ENCODE peak calls at places on chromosomes 2 and 18, in five cellular contexts. P is GM12878; J is NCI-H2171; B is AG10803; V is stimulated activated CD8-positive, alpha-beta memory T cell treated with anti-CD3 and anti-CD28 coated beads, Interleukin-4, amount 100 ng/mL, for 4 hours. A is an unnamed sample.

GRCh38 chr2:165969227-165969626 is 15.7 kb upstream of the TTC21B start:
- DNase-seq in V (no peak), P (no peak), B (no peak), J (no peak), A (no peak)

GRCh38 chr2:62195421-62196277 is at the start of gene B3GNT2:
- DNase-seq in V (peak), P (no peak), B (peak), J (peak), A (peak)

GRCh38 chr2:15939854-15940660 is at the start of gene MYCN:
- DNase-seq in P (no peak), J (peak), V (no peak), B (peak), A (peak)

GRCh38 chr2:37890893-37891495 is 34.1 kb upstream of the RMDN2 start:
- DNase-seq in B (peak), V (peak), P (no peak), J (peak), A (peak)

GRCh38 chr2:68789603-68790002 is 55.0 kb downstream of the ARHGAP25 start:
- DNase-seq in V (no peak), B (no peak), P (peak), J (no peak), A (no peak)

GRCh38 chr2:26018184-26018716 is 15.6 kb upstream of the RAB10 start:
- DNase-seq in V (peak), J (peak), B (peak), P (no peak), A (peak)

GRCh38 chr2:60297296-60298010 is 256.0 kb downstream of the BCL11A start:
- DNase-seq in P (no peak), B (peak), J (no peak), V (no peak), A (peak)

GRCh38 chr18:59067873-59068272 is 71.8 kb upstream of the SEC11C start:
- DNase-seq in J (no peak), B (no peak), V (no peak), P (no peak), A (peak)

GRCh38 chr2:240346753-240347372 is 88.6 kb upstream of the GPC1 start:
- DNase-seq in P (no peak), B (no peak), V (no peak), J (no peak), A (no peak)

GRCh38 chr2:201622306-201622705 is 21.0 kb downstream of the TMEM237 start:
- DNase-seq in J (no peak), P (no peak), B (no peak), V (no peak), A (no peak)

GRCh38 chr18:3498705-3499451 is 48.9 kb downstream of the TGIF1 start:
- DNase-seq in V (no peak), J (no peak), P (no peak), B (peak), A (peak)

GRCh38 chr2:121429927-121430511 is 100.7 kb upstream of the RNU4ATAC start:
- DNase-seq in P (no peak), V (no peak), B (no peak), J (no peak), A (no peak)

GRCh38 chr2:138752231-138752956 is 27.8 kb downstream of the NXPH2 start:
- DNase-seq in J (no peak), B (no peak), V (no peak), P (no peak), A (no peak)

GRCh38 chr18:28961669-28962228 is 784.8 kb upstream of the CDH2 start:
- DNase-seq in V (no peak), B (peak), J (no peak), P (no peak), A (peak)

GRCh38 chr2:185531721-185532120 is 206.9 kb upstream of the FSIP2 start:
- DNase-seq in V (no peak), B (no peak), J (no peak), P (no peak), A (no peak)

GRCh38 chr2:158726906-158727592 is 68.1 kb upstream of the DAPL1 start:
- DNase-seq in J (no peak), V (no peak), B (peak), P (no peak), A (peak)

GRCh38 chr2:158805936-158806335 is 10.8 kb downstream of the DAPL1 start:
- DNase-seq in B (no peak), P (no peak), J (no peak), V (no peak), A (no peak)

GRCh38 chr18:54612237-54612636 is 21.2 kb downstream of the DYNAP start:
- DNase-seq in B (peak), P (no peak), V (no peak), J (no peak), A (no peak)

GRCh38 chr2:219570194-219570923 is 980 bp downstream of the OBSL1 start:
- DNase-seq in P (no peak), V (no peak), J (peak), B (peak), A (peak)

GRCh38 chr2:98027955-98028593 is 32.3 kb upstream of the TMEM131 start:
- DNase-seq in V (no peak), J (no peak), B (peak), P (no peak), A (no peak)

GRCh38 chr2:74849228-74849892 is 15.4 kb downstream of the HK2 start:
- DNase-seq in P (peak), J (no peak), B (no peak), V (no peak), A (peak)

GRCh38 chr2:40859617-40860016 is 407.7 kb upstream of the SLC8A1 start:
- DNase-seq in V (no peak), B (no peak), J (no peak), P (no peak), A (peak)

GRCh38 chr2:45373534-45373933 is 237.5 kb downstream of the SRBD1 start:
- DNase-seq in B (no peak), P (no peak), V (no peak), J (no peak), A (no peak)

GRCh38 chr18:33670052-33670451 is 92.0 kb downstream of the ASXL3 start:
- DNase-seq in B (no peak), J (no peak), V (no peak), P (no peak), A (no peak)

GRCh38 chr2:26039603-26040367 is 5.9 kb downstream of the RAB10 start:
- DNase-seq in V (no peak), B (peak), P (no peak), J (no peak), A (peak)

GRCh38 chr2:10817413-10817812 is 4.8 kb upstream of the PDIA6 start:
- DNase-seq in J (no peak), V (no peak), P (no peak), B (no peak), A (peak)

GRCh38 chr2:15561574-15562344 is 625 bp upstream of the NBAS start:
- DNase-seq in J (no peak), P (no peak), V (no peak), B (peak), A (no peak)

GRCh38 chr2:221153226-221153625 is 418.9 kb downstream of the EPHA4 start:
- DNase-seq in J (no peak), P (no peak), V (no peak), B (no peak), A (no peak)

GRCh38 chr18:11728247-11728646 is 39.2 kb downstream of the GNAL start:
- DNase-seq in J (no peak), P (no peak), V (no peak), B (peak), A (peak)

GRCh38 chr2:45867800-45868199 is 216.3 kb downstream of the PRKCE start:
- DNase-seq in V (no peak), B (no peak), J (no peak), P (no peak), A (no peak)

GRCh38 chr2:60167089-60167488 is 386.4 kb downstream of the BCL11A start:
- DNase-seq in V (no peak), B (no peak), J (no peak), P (no peak), A (no peak)

GRCh38 chr18:22168360-22168921 is 948 bp upstream of the GATA6 start:
- DNase-seq in P (no peak), V (no peak), B (no peak), J (no peak), A (peak)

GRCh38 chr2:223947711-223948205 is 2.6 kb upstream of the WDFY1 start:
- DNase-seq in V (no peak), P (no peak), B (no peak), J (no peak), A (peak)

GRCh38 chr2:23492941-23493340 is 108.0 kb downstream of the KLHL29 start:
- DNase-seq in J (peak), P (no peak), B (no peak), V (no peak), A (peak)

GRCh38 chr2:63364866-63365265 is 223.4 kb downstream of the WDPCP start:
- DNase-seq in V (no peak), J (no peak), P (no peak), B (no peak), A (no peak)

GRCh38 chr2:45233301-45233700 is 224.0 kb upstream of the SIX2 start:
- DNase-seq in J (no peak), B (peak), V (no peak), P (no peak), A (no peak)

GRCh38 chr2:17538844-17539554 is 1.5 kb upstream of the VSNL1 start:
- DNase-seq in P (no peak), B (peak), J (peak), V (no peak), A (peak)

GRCh38 chr18:58362027-58362575 is 266.8 kb downstream of the ALPK2 start:
- DNase-seq in V (no peak), J (no peak), P (no peak), B (peak), A (no peak)